ENCODE peak calls at places on chromosome 5, in six cellular contexts. One of them, this sample, is unnamed.
A peak's percentile ranks its signal among the peaks of the same experiment; 100 is the strongest.

GRCh38 chr5:135308245-135308644 is 90.8 kb downstream of the MACROH2A1 start:
- DNase-seq in tibial nerve: no peak
- DNase-seq in astrocyte of the cerebellum: no peak
- DNase-seq in RWPE1: no peak
- DNase-seq in sigmoid colon: no peak
- DNase-seq in HCT116: no peak
- DNase-seq in this sample: no peak

GRCh38 chr5:138271281-138271680 is 3.1 kb downstream of the GFRA3 start:
- DNase-seq in tibial nerve: no peak
- DNase-seq in astrocyte of the cerebellum: no peak
- DNase-seq in RWPE1: no peak
- DNase-seq in sigmoid colon: no peak
- DNase-seq in HCT116: no peak
- DNase-seq in this sample: no peak

GRCh38 chr5:155729684-155730059 is 597.3 kb upstream of the SGCD start:
- DNase-seq in tibial nerve: no peak
- DNase-seq in astrocyte of the cerebellum: no peak
- DNase-seq in RWPE1: no peak
- DNase-seq in sigmoid colon: no peak
- DNase-seq in HCT116: no peak
- DNase-seq in this sample: no peak

GRCh38 chr5:84381501-84382362 is 2.9 kb downstream of the EDIL3 start:
- DNase-seq in tibial nerve: no peak
- DNase-seq in astrocyte of the cerebellum: no peak
- DNase-seq in RWPE1: no peak
- DNase-seq in sigmoid colon: no peak
- DNase-seq in HCT116: no peak
- DNase-seq in this sample: no peak

GRCh38 chr5:134432174-134432573 is 20.5 kb upstream of the CDKN2AIPNL start:
- DNase-seq in tibial nerve: no peak
- DNase-seq in astrocyte of the cerebellum: no peak
- DNase-seq in RWPE1: no peak
- DNase-seq in sigmoid colon: no peak
- DNase-seq in HCT116: no peak
- DNase-seq in this sample: no peak

GRCh38 chr5:10505517-10506095 is 58.3 kb upstream of the ANKRD33B start:
- DNase-seq in tibial nerve: no peak
- DNase-seq in astrocyte of the cerebellum: no peak
- DNase-seq in RWPE1: no peak
- DNase-seq in sigmoid colon: no peak
- DNase-seq in HCT116: no peak
- DNase-seq in this sample: no peak

GRCh38 chr5:16937023-16937379 is 913 bp upstream of the MYO10 start:
- DNase-seq in tibial nerve: no peak
- DNase-seq in astrocyte of the cerebellum: no peak
- DNase-seq in RWPE1: peak; percentile 78
- DNase-seq in sigmoid colon: no peak
- DNase-seq in HCT116: no peak
- DNase-seq in this sample: no peak

GRCh38 chr5:195401-196160 is 4.3 kb downstream of the LRRC14B start:
- DNase-seq in tibial nerve: no peak
- DNase-seq in astrocyte of the cerebellum: no peak
- DNase-seq in RWPE1: no peak
- DNase-seq in sigmoid colon: peak; percentile 52
- DNase-seq in HCT116: no peak
- DNase-seq in this sample: no peak

GRCh38 chr5:1936413-1936812 is 53.7 kb upstream of the IRX4 start:
- DNase-seq in tibial nerve: no peak
- DNase-seq in astrocyte of the cerebellum: no peak
- DNase-seq in RWPE1: peak; percentile 96
- DNase-seq in sigmoid colon: no peak
- DNase-seq in HCT116: peak; percentile 78
- DNase-seq in this sample: no peak

GRCh38 chr5:74251106-74252032 is 389.2 kb downstream of the ENC1 start:
- DNase-seq in tibial nerve: peak; percentile 30
- DNase-seq in astrocyte of the cerebellum: peak; percentile 33
- DNase-seq in RWPE1: peak; percentile 96
- DNase-seq in sigmoid colon: peak; percentile 80
- DNase-seq in HCT116: no peak
- DNase-seq in this sample: no peak

GRCh38 chr5:136754216-136754615 is 388.9 kb upstream of the TRPC7 start:
- DNase-seq in tibial nerve: no peak
- DNase-seq in astrocyte of the cerebellum: no peak
- DNase-seq in RWPE1: no peak
- DNase-seq in sigmoid colon: no peak
- DNase-seq in HCT116: no peak
- DNase-seq in this sample: no peak

GRCh38 chr5:178429541-178430186 is 160.5 kb downstream of the COL23A1 start:
- DNase-seq in tibial nerve: no peak
- DNase-seq in astrocyte of the cerebellum: no peak
- DNase-seq in RWPE1: no peak
- DNase-seq in sigmoid colon: no peak
- DNase-seq in HCT116: no peak
- DNase-seq in this sample: no peak

GRCh38 chr5:78537821-78538220 is 110.8 kb downstream of the LHFPL2 start:
- DNase-seq in tibial nerve: no peak
- DNase-seq in astrocyte of the cerebellum: no peak
- DNase-seq in RWPE1: peak; percentile 65
- DNase-seq in sigmoid colon: peak; percentile 70
- DNase-seq in HCT116: no peak
- DNase-seq in this sample: no peak

GRCh38 chr5:17436345-17436744 is 61.7 kb upstream of the TAF11L2 start:
- DNase-seq in tibial nerve: no peak
- DNase-seq in astrocyte of the cerebellum: no peak
- DNase-seq in RWPE1: no peak
- DNase-seq in sigmoid colon: no peak
- DNase-seq in HCT116: no peak
- DNase-seq in this sample: no peak

GRCh38 chr5:150448960-150449490 is 514 bp downstream of the RPS14 start:
- DNase-seq in tibial nerve: no peak
- DNase-seq in astrocyte of the cerebellum: no peak
- DNase-seq in RWPE1: no peak
- DNase-seq in sigmoid colon: no peak
- DNase-seq in HCT116: no peak
- DNase-seq in this sample: no peak

GRCh38 chr5:34858798-34859197 is 19.8 kb downstream of the TTC23L start:
- DNase-seq in tibial nerve: no peak
- DNase-seq in astrocyte of the cerebellum: no peak
- DNase-seq in RWPE1: no peak
- DNase-seq in sigmoid colon: no peak
- DNase-seq in HCT116: no peak
- DNase-seq in this sample: no peak

GRCh38 chr5:10301842-10302610 is 5.7 kb downstream of the CMBL start:
- DNase-seq in tibial nerve: no peak
- DNase-seq in astrocyte of the cerebellum: no peak
- DNase-seq in RWPE1: peak; percentile 81
- DNase-seq in sigmoid colon: peak; percentile 84
- DNase-seq in HCT116: no peak
- DNase-seq in this sample: no peak

GRCh38 chr5:99320461-99320860 is 391.7 kb upstream of the CHD1 start:
- DNase-seq in tibial nerve: no peak
- DNase-seq in astrocyte of the cerebellum: no peak
- DNase-seq in RWPE1: no peak
- DNase-seq in sigmoid colon: no peak
- DNase-seq in HCT116: no peak
- DNase-seq in this sample: no peak

GRCh38 chr5:36891266-36891665 is 14.7 kb downstream of the NIPBL start:
- DNase-seq in tibial nerve: no peak
- DNase-seq in astrocyte of the cerebellum: no peak
- DNase-seq in RWPE1: no peak
- DNase-seq in sigmoid colon: no peak
- DNase-seq in HCT116: no peak
- DNase-seq in this sample: no peak

GRCh38 chr5:87541033-87541432 is 128.3 kb upstream of the CCNH start:
- DNase-seq in tibial nerve: peak; percentile 77
- DNase-seq in astrocyte of the cerebellum: peak; percentile 94
- DNase-seq in RWPE1: peak; percentile 32
- DNase-seq in sigmoid colon: peak; percentile 90
- DNase-seq in HCT116: peak; percentile 34
- DNase-seq in this sample: no peak

GRCh38 chr5:92758552-92758951 is 822.5 kb downstream of the NR2F1-AS1 start:
- DNase-seq in tibial nerve: no peak
- DNase-seq in astrocyte of the cerebellum: no peak
- DNase-seq in RWPE1: peak; percentile 84
- DNase-seq in sigmoid colon: no peak
- DNase-seq in HCT116: no peak
- DNase-seq in this sample: no peak

GRCh38 chr5:61416410-61416809 is 84.4 kb downstream of the ZSWIM6 start:
- DNase-seq in tibial nerve: no peak
- DNase-seq in astrocyte of the cerebellum: no peak
- DNase-seq in RWPE1: peak; percentile 30
- DNase-seq in sigmoid colon: no peak
- DNase-seq in HCT116: peak; percentile 34
- DNase-seq in this sample: no peak

GRCh38 chr5:79685621-79686020 is 4.0 kb upstream of the CMYA5 start:
- DNase-seq in tibial nerve: no peak
- DNase-seq in astrocyte of the cerebellum: no peak
- DNase-seq in RWPE1: no peak
- DNase-seq in sigmoid colon: no peak
- DNase-seq in HCT116: no peak
- DNase-seq in this sample: no peak

GRCh38 chr5:173736923-173737412 is 120.5 kb upstream of the BOD1 start:
- DNase-seq in tibial nerve: no peak
- DNase-seq in astrocyte of the cerebellum: no peak
- DNase-seq in RWPE1: no peak
- DNase-seq in sigmoid colon: no peak
- DNase-seq in HCT116: no peak
- DNase-seq in this sample: peak; percentile 82

GRCh38 chr5:38650540-38651275 is 94.3 kb upstream of the LIFR start:
- DNase-seq in tibial nerve: no peak
- DNase-seq in astrocyte of the cerebellum: no peak
- DNase-seq in RWPE1: no peak
- DNase-seq in sigmoid colon: no peak
- DNase-seq in HCT116: no peak
- DNase-seq in this sample: no peak

GRCh38 chr5:129245489-129245888 is 150.9 kb downstream of the ISOC1 start:
- DNase-seq in tibial nerve: no peak
- DNase-seq in astrocyte of the cerebellum: no peak
- DNase-seq in RWPE1: no peak
- DNase-seq in sigmoid colon: no peak
- DNase-seq in HCT116: no peak
- DNase-seq in this sample: no peak

GRCh38 chr5:95824747-95825146 is 2.2 kb upstream of the GLRX start:
- DNase-seq in tibial nerve: no peak
- DNase-seq in astrocyte of the cerebellum: no peak
- DNase-seq in RWPE1: no peak
- DNase-seq in sigmoid colon: no peak
- DNase-seq in HCT116: no peak
- DNase-seq in this sample: no peak

DNA sequence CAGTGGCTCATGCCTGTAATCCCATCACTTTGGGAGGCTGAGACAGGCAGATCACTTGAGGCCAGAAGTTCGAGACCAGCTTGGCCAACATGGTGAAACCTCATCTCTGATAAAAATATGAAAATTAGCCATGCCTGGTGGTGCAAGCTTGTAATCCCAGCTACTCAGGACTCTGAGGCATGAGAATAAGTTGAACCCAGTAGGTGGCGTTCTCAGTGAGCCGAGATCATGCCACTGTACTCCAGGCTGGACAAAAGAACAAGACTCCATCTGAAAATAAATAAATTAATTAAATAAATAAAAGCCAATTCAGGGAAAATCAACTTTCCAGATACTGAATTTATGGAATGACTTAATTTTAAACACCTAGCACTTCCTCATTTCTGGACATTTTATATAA is 1722.1 kb downstream of the MAT2B start:
- DNase-seq in tibial nerve: no peak
- DNase-seq in astrocyte of the cerebellum: no peak
- DNase-seq in RWPE1: no peak
- DNase-seq in sigmoid colon: no peak
- DNase-seq in HCT116: no peak
- DNase-seq in this sample: no peak
- TF ChIP-seq CTCF in tibial nerve: no peak
- TF ChIP-seq CTCF in astrocyte of the cerebellum: no peak
- TF ChIP-seq CTCF in RWPE1: no peak
- TF ChIP-seq CTCF in sigmoid colon: no peak
- TF ChIP-seq CTCF in HCT116: no peak
- TF ChIP-seq CTCF in this sample: no peak

DNA sequence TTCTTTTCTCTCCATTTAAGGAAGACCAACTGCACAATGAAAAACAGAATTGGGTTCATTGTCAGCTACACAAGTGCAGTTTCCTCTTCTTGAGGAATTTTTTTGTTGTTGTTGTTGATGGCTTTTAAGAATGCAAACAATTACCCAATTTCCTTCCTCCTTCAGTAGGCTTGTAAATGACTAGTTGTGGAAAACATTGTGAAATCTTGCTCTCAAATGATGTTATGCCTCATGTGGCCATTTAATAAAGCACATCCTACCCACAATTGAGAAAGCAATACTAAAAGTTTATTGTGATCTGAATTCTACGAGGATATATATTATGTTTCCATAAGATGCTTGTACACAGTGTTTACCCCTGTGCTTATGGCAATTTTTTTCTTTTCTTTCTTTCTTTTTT is 171.6 kb downstream of the FAM174A start:
- DNase-seq in tibial nerve: no peak
- DNase-seq in astrocyte of the cerebellum: no peak
- DNase-seq in RWPE1: peak; percentile 18
- DNase-seq in sigmoid colon: no peak
- DNase-seq in HCT116: no peak
- DNase-seq in this sample: no peak
- TF ChIP-seq CTCF in tibial nerve: no peak
- TF ChIP-seq CTCF in astrocyte of the cerebellum: no peak
- TF ChIP-seq CTCF in RWPE1: peak; percentile 46
- TF ChIP-seq CTCF in sigmoid colon: no peak
- TF ChIP-seq CTCF in HCT116: no peak
- TF ChIP-seq CTCF in this sample: peak; percentile 78

DNA sequence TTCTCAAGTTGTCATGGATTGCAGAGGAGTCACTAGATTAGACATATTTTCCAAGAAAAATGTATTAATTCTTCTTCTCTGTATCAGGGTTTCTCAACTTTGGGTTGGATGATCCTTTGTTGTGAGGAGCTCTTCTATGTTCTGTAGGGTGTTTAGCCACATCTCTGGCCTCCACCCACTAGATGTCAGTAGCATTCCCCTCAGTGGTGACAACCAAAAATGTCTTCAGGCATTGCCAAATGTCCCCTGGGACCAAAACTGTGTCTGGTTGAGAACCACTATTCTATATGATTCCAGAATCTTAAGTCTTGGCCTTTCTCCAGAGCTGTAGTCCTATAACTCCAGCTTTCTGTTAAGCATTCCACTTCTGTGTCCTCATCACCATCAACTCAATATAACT is 220.9 kb downstream of the KIAA0825 start:
- DNase-seq in tibial nerve: no peak
- DNase-seq in astrocyte of the cerebellum: no peak
- DNase-seq in RWPE1: no peak
- DNase-seq in sigmoid colon: no peak
- DNase-seq in HCT116: no peak
- DNase-seq in this sample: no peak
- TF ChIP-seq CTCF in tibial nerve: no peak
- TF ChIP-seq CTCF in astrocyte of the cerebellum: no peak
- TF ChIP-seq CTCF in RWPE1: no peak
- TF ChIP-seq CTCF in sigmoid colon: no peak
- TF ChIP-seq CTCF in HCT116: no peak
- TF ChIP-seq CTCF in this sample: no peak

DNA sequence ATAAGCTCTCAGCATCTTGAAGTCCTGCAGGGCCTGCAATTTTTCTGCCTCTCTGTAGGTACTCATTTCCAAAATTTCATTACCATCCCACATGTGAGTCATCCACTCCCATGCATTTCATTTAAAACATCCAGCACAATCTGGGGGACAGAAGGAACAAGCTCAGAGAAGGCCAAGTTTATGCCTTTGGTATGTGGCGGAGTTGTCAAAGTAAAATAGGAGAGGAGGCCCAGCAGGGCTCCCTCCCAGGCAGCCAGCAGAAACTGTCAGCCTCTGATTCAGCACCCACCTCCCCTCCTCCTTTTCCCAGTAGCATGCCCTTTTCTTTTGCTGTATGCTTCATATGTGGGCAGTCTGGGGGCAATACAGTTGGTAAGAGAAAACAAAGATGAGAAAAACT is 126.4 kb upstream of the ZNF366 start:
- DNase-seq in tibial nerve: no peak
- DNase-seq in astrocyte of the cerebellum: peak; percentile 40
- DNase-seq in RWPE1: no peak
- DNase-seq in sigmoid colon: no peak
- DNase-seq in HCT116: no peak
- DNase-seq in this sample: no peak
- TF ChIP-seq CTCF in tibial nerve: no peak
- TF ChIP-seq CTCF in astrocyte of the cerebellum: no peak
- TF ChIP-seq CTCF in RWPE1: no peak
- TF ChIP-seq CTCF in sigmoid colon: no peak
- TF ChIP-seq CTCF in HCT116: no peak
- TF ChIP-seq CTCF in this sample: no peak